ENCODE peak calls at places on chromosomes 13 and 19, in nine cellular contexts. One of them, this sample, is unnamed.

GRCh38 chr13:102815788-102816187 is 16.9 kb downstream of the BIVM start:
- DNase-seq in fibroblast of pulmonary artery: no peak
- DNase-seq in CD4-positive, CD25-positive, alpha-beta regulatory T cell: no peak
- DNase-seq in cardiac fibroblast: no peak
- DNase-seq in A549: no peak
- DNase-seq in fibroblast of villous mesenchyme: no peak
- DNase-seq in CD8-positive, alpha-beta memory T cell: no peak
- DNase-seq in SK-N-SH: no peak
- DNase-seq in fibroblast of mammary gland: no peak
- DNase-seq in this sample: no peak

GRCh38 chr13:50123862-50124535 is 108.8 kb downstream of the KCNRG start:
- DNase-seq in CD4-positive, CD25-positive, alpha-beta regulatory T cell: peak
- DNase-seq in A549: peak
- DNase-seq in SK-N-SH: no peak
- DNase-seq in fibroblast of pulmonary artery: peak
- DNase-seq in fibroblast of mammary gland: peak
- DNase-seq in CD8-positive, alpha-beta memory T cell: peak
- DNase-seq in fibroblast of villous mesenchyme: peak
- DNase-seq in cardiac fibroblast: peak
- DNase-seq in this sample: peak

GRCh38 chr19:55179570-55180484 is at the start of gene SYT5:
- DNase-seq in fibroblast of pulmonary artery: no peak
- DNase-seq in CD8-positive, alpha-beta memory T cell: peak
- DNase-seq in cardiac fibroblast: no peak
- DNase-seq in fibroblast of mammary gland: no peak
- DNase-seq in fibroblast of villous mesenchyme: peak
- DNase-seq in A549: peak
- DNase-seq in CD4-positive, CD25-positive, alpha-beta regulatory T cell: peak
- DNase-seq in SK-N-SH: peak
- DNase-seq in this sample: no peak

GRCh38 chr19:13277104-13277809 is 127.0 kb downstream of the IER2 start:
- DNase-seq in fibroblast of mammary gland: peak
- DNase-seq in CD8-positive, alpha-beta memory T cell: peak
- DNase-seq in cardiac fibroblast: peak
- DNase-seq in fibroblast of villous mesenchyme: peak
- DNase-seq in SK-N-SH: peak
- DNase-seq in CD4-positive, CD25-positive, alpha-beta regulatory T cell: peak
- DNase-seq in fibroblast of pulmonary artery: peak
- DNase-seq in A549: peak
- DNase-seq in this sample: peak

GRCh38 chr13:77786888-77787287 is 89.4 kb downstream of the SLAIN1 start:
- DNase-seq in fibroblast of villous mesenchyme: peak
- DNase-seq in SK-N-SH: no peak
- DNase-seq in CD8-positive, alpha-beta memory T cell: no peak
- DNase-seq in fibroblast of mammary gland: peak
- DNase-seq in CD4-positive, CD25-positive, alpha-beta regulatory T cell: no peak
- DNase-seq in fibroblast of pulmonary artery: no peak
- DNase-seq in A549: no peak
- DNase-seq in cardiac fibroblast: peak
- DNase-seq in this sample: no peak

GRCh38 chr13:40438999-40439797 is 227.2 kb downstream of the FOXO1 start:
- DNase-seq in fibroblast of villous mesenchyme: peak
- DNase-seq in A549: no peak
- DNase-seq in fibroblast of mammary gland: peak
- DNase-seq in cardiac fibroblast: peak
- DNase-seq in CD4-positive, CD25-positive, alpha-beta regulatory T cell: no peak
- DNase-seq in CD8-positive, alpha-beta memory T cell: no peak
- DNase-seq in SK-N-SH: no peak
- DNase-seq in fibroblast of pulmonary artery: peak
- DNase-seq in this sample: no peak

GRCh38 chr13:103188688-103189326 is 122.6 kb upstream of the SLC10A2 start:
- DNase-seq in fibroblast of pulmonary artery: peak
- DNase-seq in CD8-positive, alpha-beta memory T cell: no peak
- DNase-seq in fibroblast of villous mesenchyme: peak
- DNase-seq in cardiac fibroblast: peak
- DNase-seq in SK-N-SH: peak
- DNase-seq in CD4-positive, CD25-positive, alpha-beta regulatory T cell: no peak
- DNase-seq in fibroblast of mammary gland: peak
- DNase-seq in A549: peak
- DNase-seq in this sample: no peak

GRCh38 chr13:108361769-108362168 is 92.3 kb downstream of the TNFSF13B start:
- DNase-seq in CD8-positive, alpha-beta memory T cell: no peak
- DNase-seq in CD4-positive, CD25-positive, alpha-beta regulatory T cell: no peak
- DNase-seq in fibroblast of villous mesenchyme: no peak
- DNase-seq in cardiac fibroblast: no peak
- DNase-seq in fibroblast of mammary gland: no peak
- DNase-seq in SK-N-SH: no peak
- DNase-seq in fibroblast of pulmonary artery: no peak
- DNase-seq in A549: no peak
- DNase-seq in this sample: no peak

GRCh38 chr13:63010072-63010658 is 1594.5 kb upstream of the PCDH20 start:
- DNase-seq in CD4-positive, CD25-positive, alpha-beta regulatory T cell: no peak
- DNase-seq in CD8-positive, alpha-beta memory T cell: no peak
- DNase-seq in fibroblast of mammary gland: no peak
- DNase-seq in fibroblast of pulmonary artery: no peak
- DNase-seq in cardiac fibroblast: no peak
- DNase-seq in A549: no peak
- DNase-seq in SK-N-SH: no peak
- DNase-seq in fibroblast of villous mesenchyme: no peak
- DNase-seq in this sample: no peak

GRCh38 chr13:98549006-98549727 is 27.7 kb downstream of the STK24 start:
- DNase-seq in A549: no peak
- DNase-seq in fibroblast of villous mesenchyme: peak
- DNase-seq in cardiac fibroblast: peak
- DNase-seq in SK-N-SH: no peak
- DNase-seq in fibroblast of mammary gland: peak
- DNase-seq in CD8-positive, alpha-beta memory T cell: no peak
- DNase-seq in CD4-positive, CD25-positive, alpha-beta regulatory T cell: no peak
- DNase-seq in fibroblast of pulmonary artery: peak
- DNase-seq in this sample: no peak

GRCh38 chr19:16309653-16310052 is 15.0 kb upstream of the KLF2 start:
- DNase-seq in CD8-positive, alpha-beta memory T cell: no peak
- DNase-seq in fibroblast of villous mesenchyme: no peak
- DNase-seq in fibroblast of pulmonary artery: no peak
- DNase-seq in SK-N-SH: no peak
- DNase-seq in CD4-positive, CD25-positive, alpha-beta regulatory T cell: no peak
- DNase-seq in cardiac fibroblast: no peak
- DNase-seq in A549: no peak
- DNase-seq in fibroblast of mammary gland: no peak
- DNase-seq in this sample: no peak

GRCh38 chr13:20774746-20775145 is 985 bp upstream of the EEF1AKMT1 start:
- DNase-seq in fibroblast of villous mesenchyme: no peak
- DNase-seq in SK-N-SH: no peak
- DNase-seq in A549: no peak
- DNase-seq in CD4-positive, CD25-positive, alpha-beta regulatory T cell: no peak
- DNase-seq in cardiac fibroblast: no peak
- DNase-seq in CD8-positive, alpha-beta memory T cell: no peak
- DNase-seq in fibroblast of pulmonary artery: no peak
- DNase-seq in fibroblast of mammary gland: no peak
- DNase-seq in this sample: no peak

GRCh38 chr13:20773194-20774080 is at the start of gene EEF1AKMT1:
- DNase-seq in A549: peak
- DNase-seq in fibroblast of mammary gland: peak
- DNase-seq in cardiac fibroblast: peak
- DNase-seq in CD4-positive, CD25-positive, alpha-beta regulatory T cell: peak
- DNase-seq in SK-N-SH: peak
- DNase-seq in CD8-positive, alpha-beta memory T cell: peak
- DNase-seq in fibroblast of villous mesenchyme: peak
- DNase-seq in fibroblast of pulmonary artery: peak
- DNase-seq in this sample: peak

GRCh38 chr13:20772401-20773131 is 1.2 kb downstream of the EEF1AKMT1 start:
- DNase-seq in fibroblast of villous mesenchyme: peak
- DNase-seq in CD8-positive, alpha-beta memory T cell: no peak
- DNase-seq in SK-N-SH: no peak
- DNase-seq in CD4-positive, CD25-positive, alpha-beta regulatory T cell: no peak
- DNase-seq in A549: no peak
- DNase-seq in cardiac fibroblast: no peak
- DNase-seq in fibroblast of pulmonary artery: peak
- DNase-seq in fibroblast of mammary gland: peak
- DNase-seq in this sample: no peak

GRCh38 chr13:20776751-20777150 is 3.0 kb upstream of the EEF1AKMT1 start:
- DNase-seq in SK-N-SH: no peak
- DNase-seq in A549: no peak
- DNase-seq in cardiac fibroblast: no peak
- DNase-seq in fibroblast of mammary gland: no peak
- DNase-seq in fibroblast of villous mesenchyme: no peak
- DNase-seq in fibroblast of pulmonary artery: no peak
- DNase-seq in CD8-positive, alpha-beta memory T cell: no peak
- DNase-seq in CD4-positive, CD25-positive, alpha-beta regulatory T cell: no peak
- DNase-seq in this sample: no peak

DNA sequence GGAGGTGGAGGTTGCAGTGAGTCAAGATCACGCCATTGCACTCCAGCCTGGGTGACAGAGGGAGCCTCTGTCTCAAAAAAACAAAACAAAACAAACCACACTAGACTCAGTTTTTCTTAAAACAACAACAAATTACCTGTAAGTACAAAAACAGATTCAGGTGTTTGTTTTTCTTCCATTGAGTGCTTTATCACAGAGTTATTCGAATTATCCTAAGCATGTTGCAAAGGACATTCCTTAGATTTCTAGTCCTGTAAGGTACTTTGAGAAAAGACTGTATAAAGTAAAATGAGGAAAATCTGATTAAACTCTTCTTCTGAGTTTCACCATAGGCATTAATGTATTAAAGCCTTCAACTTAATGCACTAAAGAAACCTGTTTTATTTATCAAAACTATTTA is 2.2 kb upstream of the EEF1AKMT1 start:
- DNase-seq in CD8-positive, alpha-beta memory T cell: no peak
- DNase-seq in cardiac fibroblast: no peak
- DNase-seq in A549: no peak
- DNase-seq in CD4-positive, CD25-positive, alpha-beta regulatory T cell: no peak
- DNase-seq in SK-N-SH: no peak
- DNase-seq in fibroblast of pulmonary artery: no peak
- DNase-seq in fibroblast of mammary gland: no peak
- DNase-seq in fibroblast of villous mesenchyme: no peak
- DNase-seq in this sample: no peak
- H3K4me3 ChIP-seq in CD8-positive, alpha-beta memory T cell: no peak
- H3K4me3 ChIP-seq in cardiac fibroblast: no peak
- H3K4me3 ChIP-seq in A549: no peak
- H3K4me3 ChIP-seq in CD4-positive, CD25-positive, alpha-beta regulatory T cell: no peak
- H3K4me3 ChIP-seq in SK-N-SH: no peak
- H3K4me3 ChIP-seq in fibroblast of pulmonary artery: no peak
- H3K4me3 ChIP-seq in fibroblast of mammary gland: no peak
- H3K4me3 ChIP-seq in fibroblast of villous mesenchyme: no peak
- H3K4me3 ChIP-seq in this sample: no peak

GRCh38 chr19:40419066-40419612 is 6.0 kb upstream of the PRX start:
- DNase-seq in fibroblast of villous mesenchyme: no peak
- DNase-seq in SK-N-SH: no peak
- DNase-seq in cardiac fibroblast: no peak
- DNase-seq in fibroblast of mammary gland: no peak
- DNase-seq in CD4-positive, CD25-positive, alpha-beta regulatory T cell: no peak
- DNase-seq in CD8-positive, alpha-beta memory T cell: no peak
- DNase-seq in A549: no peak
- DNase-seq in fibroblast of pulmonary artery: no peak
- DNase-seq in this sample: no peak

GRCh38 chr19:40418040-40418439 is 4.9 kb upstream of the PRX start:
- DNase-seq in fibroblast of villous mesenchyme: no peak
- DNase-seq in fibroblast of mammary gland: no peak
- DNase-seq in CD8-positive, alpha-beta memory T cell: no peak
- DNase-seq in A549: no peak
- DNase-seq in cardiac fibroblast: no peak
- DNase-seq in CD4-positive, CD25-positive, alpha-beta regulatory T cell: no peak
- DNase-seq in SK-N-SH: no peak
- DNase-seq in fibroblast of pulmonary artery: no peak
- DNase-seq in this sample: no peak

GRCh38 chr19:40417714-40417996 is 4.5 kb upstream of the PRX start:
- DNase-seq in cardiac fibroblast: no peak
- DNase-seq in CD8-positive, alpha-beta memory T cell: no peak
- DNase-seq in SK-N-SH: no peak
- DNase-seq in CD4-positive, CD25-positive, alpha-beta regulatory T cell: no peak
- DNase-seq in A549: no peak
- DNase-seq in fibroblast of villous mesenchyme: no peak
- DNase-seq in fibroblast of pulmonary artery: no peak
- DNase-seq in fibroblast of mammary gland: no peak
- DNase-seq in this sample: no peak

GRCh38 chr19:40415799-40416198 is 2.6 kb upstream of the PRX start:
- DNase-seq in A549: no peak
- DNase-seq in fibroblast of pulmonary artery: no peak
- DNase-seq in fibroblast of villous mesenchyme: no peak
- DNase-seq in CD8-positive, alpha-beta memory T cell: no peak
- DNase-seq in cardiac fibroblast: no peak
- DNase-seq in SK-N-SH: no peak
- DNase-seq in CD4-positive, CD25-positive, alpha-beta regulatory T cell: no peak
- DNase-seq in fibroblast of mammary gland: no peak
- DNase-seq in this sample: no peak

GRCh38 chr19:40416918-40417713 is 3.9 kb upstream of the PRX start:
- DNase-seq in cardiac fibroblast: peak
- DNase-seq in fibroblast of villous mesenchyme: peak
- DNase-seq in CD8-positive, alpha-beta memory T cell: no peak
- DNase-seq in fibroblast of pulmonary artery: peak
- DNase-seq in CD4-positive, CD25-positive, alpha-beta regulatory T cell: no peak
- DNase-seq in SK-N-SH: no peak
- DNase-seq in A549: no peak
- DNase-seq in fibroblast of mammary gland: no peak
- DNase-seq in this sample: no peak
- H3K4me3 ChIP-seq in cardiac fibroblast: no peak
- H3K4me3 ChIP-seq in fibroblast of villous mesenchyme: no peak
- H3K4me3 ChIP-seq in CD8-positive, alpha-beta memory T cell: no peak
- H3K4me3 ChIP-seq in fibroblast of pulmonary artery: no peak
- H3K4me3 ChIP-seq in CD4-positive, CD25-positive, alpha-beta regulatory T cell: no peak
- H3K4me3 ChIP-seq in SK-N-SH: no peak
- H3K4me3 ChIP-seq in A549: no peak
- H3K4me3 ChIP-seq in fibroblast of mammary gland: no peak
- H3K4me3 ChIP-seq in this sample: no peak

DNA sequence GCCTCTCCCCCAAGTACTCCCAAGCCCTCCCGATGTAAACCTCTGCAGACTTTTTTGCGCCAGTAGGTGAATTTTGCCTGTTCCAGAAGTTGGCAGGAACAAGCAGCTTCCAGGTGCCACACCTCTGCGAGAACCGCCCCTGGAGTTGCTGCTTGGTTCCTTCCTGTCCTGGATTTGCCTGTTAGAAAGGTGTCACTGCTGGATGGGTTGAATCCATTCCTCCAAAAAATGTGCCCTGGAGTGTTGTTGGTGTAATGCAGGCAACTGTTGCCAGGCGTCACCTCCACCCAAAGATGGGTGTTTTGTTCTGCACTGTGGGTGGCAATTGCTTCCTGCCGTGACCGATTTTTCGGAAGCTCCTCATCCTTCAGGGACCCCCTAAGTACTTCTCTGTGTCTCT is 5.7 kb downstream of the PGPEP1 start:
- DNase-seq in CD4-positive, CD25-positive, alpha-beta regulatory T cell: no peak
- DNase-seq in fibroblast of pulmonary artery: no peak
- DNase-seq in cardiac fibroblast: no peak
- DNase-seq in CD8-positive, alpha-beta memory T cell: no peak
- DNase-seq in fibroblast of villous mesenchyme: no peak
- DNase-seq in fibroblast of mammary gland: no peak
- DNase-seq in A549: no peak
- DNase-seq in SK-N-SH: no peak
- DNase-seq in this sample: no peak
- H3K4me3 ChIP-seq in CD4-positive, CD25-positive, alpha-beta regulatory T cell: no peak
- H3K4me3 ChIP-seq in fibroblast of pulmonary artery: no peak
- H3K4me3 ChIP-seq in cardiac fibroblast: no peak
- H3K4me3 ChIP-seq in CD8-positive, alpha-beta memory T cell: no peak
- H3K4me3 ChIP-seq in fibroblast of villous mesenchyme: no peak
- H3K4me3 ChIP-seq in fibroblast of mammary gland: no peak
- H3K4me3 ChIP-seq in A549: no peak
- H3K4me3 ChIP-seq in SK-N-SH: no peak
- H3K4me3 ChIP-seq in this sample: no peak

DNA sequence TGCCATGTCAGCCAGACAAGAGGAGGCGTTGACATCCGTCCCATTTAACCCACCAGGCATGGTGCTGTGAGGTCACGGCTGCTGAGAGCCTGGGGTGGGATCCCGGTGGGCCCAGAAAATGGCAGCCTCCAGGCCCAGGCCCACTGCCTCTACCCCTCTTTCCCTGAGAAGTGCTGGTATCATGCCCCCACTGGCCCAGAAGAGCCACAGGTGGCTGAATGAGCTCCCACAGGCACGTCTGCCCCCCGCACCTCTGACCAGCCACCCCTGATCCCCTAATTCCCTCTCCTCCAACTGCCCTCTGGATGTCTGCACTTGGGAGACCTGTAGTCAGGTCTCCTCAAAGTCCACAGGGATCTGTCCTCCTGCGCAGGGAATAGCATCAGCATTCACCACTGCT is 37.3 kb upstream of the KCTD15 start:
- DNase-seq in fibroblast of villous mesenchyme: no peak
- DNase-seq in fibroblast of pulmonary artery: no peak
- DNase-seq in CD4-positive, CD25-positive, alpha-beta regulatory T cell: no peak
- DNase-seq in SK-N-SH: no peak
- DNase-seq in A549: no peak
- DNase-seq in CD8-positive, alpha-beta memory T cell: no peak
- DNase-seq in cardiac fibroblast: no peak
- DNase-seq in fibroblast of mammary gland: no peak
- DNase-seq in this sample: no peak
- H3K4me3 ChIP-seq in fibroblast of villous mesenchyme: no peak
- H3K4me3 ChIP-seq in fibroblast of pulmonary artery: no peak
- H3K4me3 ChIP-seq in CD4-positive, CD25-positive, alpha-beta regulatory T cell: no peak
- H3K4me3 ChIP-seq in SK-N-SH: no peak
- H3K4me3 ChIP-seq in A549: no peak
- H3K4me3 ChIP-seq in CD8-positive, alpha-beta memory T cell: no peak
- H3K4me3 ChIP-seq in cardiac fibroblast: no peak
- H3K4me3 ChIP-seq in fibroblast of mammary gland: no peak
- H3K4me3 ChIP-seq in this sample: no peak